ENCODE peak calls at places on chromosomes 2 and 18, in four cellular contexts. A, F, V and D are unnamed samples.

GRCh38 chr2:47014564-47015051 is 99.0 kb upstream of the MCFD2 start:
- DNase-seq in A (no peak), F (no peak), V (no peak), D (no peak)

GRCh38 chr2:55922488-55922887 is 1.1 kb downstream of the EFEMP1 start:
- DNase-seq in A (no peak), F (no peak), V (peak), D (peak)

GRCh38 chr18:40414155-40414754 is 1540.8 kb upstream of the PIK3C3 start:
- DNase-seq in A (no peak), F (no peak), V (peak), D (no peak)

GRCh38 chr2:160022162-160022561 is 40.3 kb downstream of the PLA2R1 start:
- DNase-seq in A (no peak), F (no peak), V (no peak), D (no peak)

GRCh38 chr2:164840458-164840929 is 1.1 kb downstream of the COBLL1 start:
- DNase-seq in A (peak), F (no peak), V (no peak), D (peak)

GRCh38 chr2:14552818-14553217 is 79.7 kb upstream of the LRATD1 start:
- DNase-seq in A (no peak), F (no peak), V (no peak), D (no peak)

GRCh38 chr18:31101148-31102019 is 837 bp downstream of the DSC2 start:
- DNase-seq in A (peak), F (peak), V (no peak), D (peak)

GRCh38 chr2:8125741-8126691 is 555.8 kb upstream of the ID2 start:
- DNase-seq in A (no peak), F (no peak), V (no peak), D (no peak)

GRCh38 chr2:8515864-8516533 is 165.9 kb upstream of the ID2 start:
- DNase-seq in A (no peak), F (no peak), V (no peak), D (no peak)

GRCh38 chr2:192286093-192286701 is 91.5 kb upstream of the TMEFF2 start:
- DNase-seq in A (no peak), F (peak), V (peak), D (peak)

GRCh38 chr2:36781907-36782635 is 85.6 kb downstream of the VIT start:
- DNase-seq in A (no peak), F (no peak), V (no peak), D (no peak)

GRCh38 chr2:31196622-31197021 is 20.7 kb downstream of the CAPN14 start:
- DNase-seq in A (no peak), F (no peak), V (no peak), D (no peak)

GRCh38 chr2:133780099-133780996 is 212.1 kb upstream of the NCKAP5 start:
- DNase-seq in A (peak), F (peak), V (peak), D (peak)

GRCh38 chr2:86062043-86062442 is 43.6 kb downstream of the POLR1A start:
- DNase-seq in A (no peak), F (no peak), V (peak), D (no peak)

GRCh38 chr2:29837925-29838324 is 83.5 kb downstream of the ALK start:
- DNase-seq in A (no peak), F (no peak), V (no peak), D (no peak)

GRCh38 chr2:133264951-133265949 is 303.0 kb downstream of the NCKAP5 start:
- DNase-seq in A (peak), F (peak), V (peak), D (peak)

GRCh38 chr2:173446722-173447121 is 92.0 kb downstream of the CDCA7 start:
- DNase-seq in A (no peak), F (no peak), V (no peak), D (no peak)

GRCh38 chr2:20641123-20641985 is 9.5 kb downstream of the HS1BP3 start:
- DNase-seq in A (no peak), F (no peak), V (peak), D (no peak)

GRCh38 chr2:239819091-239819973 is 205.8 kb downstream of the NDUFA10 start:
- DNase-seq in A (no peak), F (no peak), V (no peak), D (no peak)

GRCh38 chr18:22688877-22689496 is 244.1 kb upstream of the RBBP8 start:
- DNase-seq in A (no peak), F (no peak), V (no peak), D (no peak)

GRCh38 chr2:104856086-104856972 is 2.4 kb downstream of the POU3F3 start:
- DNase-seq in A (no peak), F (peak), V (no peak), D (peak)

GRCh38 chr2:240567137-240567871 is 980 bp upstream of the RNPEPL1 start:
- DNase-seq in A (peak), F (peak), V (no peak), D (no peak)

GRCh38 chr2:127615511-127616166 is 30.3 kb upstream of the GPR17 start:
- DNase-seq in A (no peak), F (peak), V (no peak), D (peak)

GRCh38 chr2:84283496-84283895 is 175.6 kb downstream of the SUCLG1 start:
- DNase-seq in A (no peak), F (no peak), V (no peak), D (no peak)

GRCh38 chr18:55405655-55406373 is 182.2 kb downstream of the TCF4 start:
- DNase-seq in A (peak), F (peak), V (peak), D (peak)

GRCh38 chr2:120709608-120710041 is 26.0 kb upstream of the GLI2 start:
- DNase-seq in A (no peak), F (peak), V (no peak), D (no peak)

GRCh38 chr18:23857756-23858155 is 156.8 kb upstream of the TTC39C start:
- DNase-seq in A (no peak), F (no peak), V (peak), D (no peak)

GRCh38 chr2:134536312-134536711 is 182.5 kb downstream of the TMEM163 start:
- DNase-seq in A (no peak), F (no peak), V (no peak), D (no peak)

GRCh38 chr2:176830362-176830761 is 382.2 kb upstream of the HNRNPA3 start:
- DNase-seq in A (no peak), F (peak), V (no peak), D (peak)

GRCh38 chr2:73156539-73157124 is 43.9 kb upstream of the RAB11FIP5 start:
- DNase-seq in A (peak), F (peak), V (peak), D (peak)

GRCh38 chr2:84850471-84850870 is 30.4 kb downstream of the TRABD2A start:
- DNase-seq in A (no peak), F (no peak), V (no peak), D (no peak)

DNA sequence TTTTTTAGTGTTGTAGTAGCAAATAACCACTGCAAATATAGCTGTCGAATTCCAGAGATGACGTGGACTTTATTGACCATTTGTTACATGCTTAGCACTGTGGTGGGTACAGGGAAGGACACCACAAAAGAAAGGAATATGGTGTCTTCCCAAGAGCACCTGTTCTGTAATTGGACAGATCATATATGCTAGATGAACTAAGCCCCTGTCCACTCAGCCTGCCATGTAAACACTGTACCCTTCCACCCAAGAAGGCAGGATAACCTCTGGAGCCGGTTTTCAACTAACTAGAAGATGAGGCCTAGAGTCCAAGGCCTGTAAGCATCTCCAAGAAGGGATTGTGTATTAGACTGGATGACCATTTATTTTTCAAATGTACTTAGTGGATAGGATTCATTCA is 44.1 kb downstream of the COX7A2L start:
- DNase-seq in A (no peak), F (no peak), V (no peak), D (no peak)
- H3K9ac ChIP-seq in A (no peak), F (no peak), V (no peak), D (no peak)

DNA sequence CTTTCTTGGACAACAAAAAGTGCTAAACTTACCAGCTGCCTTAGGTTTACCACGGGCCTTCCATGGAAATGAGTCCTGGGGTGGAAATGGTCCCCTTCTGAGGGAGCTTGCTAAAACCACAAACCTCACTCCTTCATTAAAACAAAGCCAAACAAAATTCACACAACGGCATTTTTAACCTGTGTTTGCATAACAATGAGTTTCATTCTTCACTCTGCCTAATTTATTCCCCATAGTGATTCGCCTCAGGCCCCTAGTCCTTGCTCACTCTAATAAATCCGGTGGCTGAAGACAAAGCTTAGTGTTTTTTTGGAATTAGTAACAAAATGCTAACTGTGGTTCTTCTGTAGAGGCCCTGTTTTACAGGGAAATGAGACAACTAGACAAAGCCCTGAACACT is 32.1 kb downstream of the LINC00305 start:
- DNase-seq in A (no peak), F (no peak), V (no peak), D (peak)
- H3K9ac ChIP-seq in A (no peak), F (no peak), V (no peak), D (no peak)

GRCh38 chr2:130819226-130819914 is 17.3 kb upstream of the ARHGEF4 start:
- DNase-seq in A (no peak), F (no peak), V (no peak), D (peak)

GRCh38 chr2:130821867-130822266 is 14.8 kb upstream of the ARHGEF4 start:
- DNase-seq in A (no peak), F (no peak), V (no peak), D (no peak)

GRCh38 chr2:130822766-130823165 is 13.9 kb upstream of the ARHGEF4 start:
- DNase-seq in A (no peak), F (no peak), V (no peak), D (no peak)

GRCh38 chr2:130818809-130819208 is 17.9 kb upstream of the ARHGEF4 start:
- DNase-seq in A (no peak), F (no peak), V (no peak), D (no peak)

DNA sequence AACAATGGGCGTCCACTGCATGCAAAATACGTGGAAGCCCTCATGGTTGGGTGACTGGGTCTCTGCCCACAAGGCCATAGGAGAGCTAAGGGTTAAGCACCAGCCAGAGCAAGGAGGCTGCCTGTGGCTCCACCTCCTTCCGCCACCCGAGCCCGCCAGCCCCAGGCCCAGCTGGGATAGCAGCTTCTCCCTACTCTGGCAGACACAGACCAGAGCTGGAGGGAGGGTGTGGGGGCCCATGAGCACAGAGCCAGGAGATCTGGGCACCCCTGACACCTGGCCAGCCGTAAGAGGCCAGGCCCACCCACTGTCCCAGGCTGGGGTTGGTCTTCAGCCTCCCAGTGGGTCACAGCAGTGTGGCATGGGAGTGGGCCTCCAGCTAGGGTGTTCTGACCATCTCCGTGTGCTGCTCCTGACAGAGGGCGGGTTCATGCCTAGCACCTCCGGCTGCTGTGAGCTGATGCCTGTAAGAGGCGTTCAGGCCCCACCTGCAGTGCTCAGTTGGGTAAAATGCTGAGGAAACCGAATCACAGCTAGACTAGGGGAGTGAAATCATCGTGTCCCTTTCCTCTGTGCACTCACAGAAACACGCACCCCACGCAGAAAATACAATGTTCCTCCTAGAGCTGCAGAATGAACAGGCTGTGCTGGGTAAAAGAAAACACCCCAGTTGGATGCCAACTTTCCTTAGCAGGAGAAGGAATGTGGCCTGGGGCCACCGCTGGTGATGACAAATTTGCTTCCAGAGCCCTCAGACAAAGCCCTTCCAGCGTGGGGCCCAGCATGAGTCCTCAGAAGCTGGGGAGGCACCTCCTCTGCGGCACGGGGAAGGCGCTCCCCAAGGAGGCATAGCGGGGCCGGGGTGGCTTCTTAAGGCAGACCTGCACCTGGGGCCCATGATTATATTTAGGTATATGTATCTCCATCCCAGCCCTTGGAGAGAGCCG is 16.5 kb upstream of the ARHGEF4 start:
- DNase-seq in A (no peak), F (peak), V (no peak), D (peak)
- H3K9ac ChIP-seq in A (no peak), F (no peak), V (no peak), D (no peak)

DNA sequence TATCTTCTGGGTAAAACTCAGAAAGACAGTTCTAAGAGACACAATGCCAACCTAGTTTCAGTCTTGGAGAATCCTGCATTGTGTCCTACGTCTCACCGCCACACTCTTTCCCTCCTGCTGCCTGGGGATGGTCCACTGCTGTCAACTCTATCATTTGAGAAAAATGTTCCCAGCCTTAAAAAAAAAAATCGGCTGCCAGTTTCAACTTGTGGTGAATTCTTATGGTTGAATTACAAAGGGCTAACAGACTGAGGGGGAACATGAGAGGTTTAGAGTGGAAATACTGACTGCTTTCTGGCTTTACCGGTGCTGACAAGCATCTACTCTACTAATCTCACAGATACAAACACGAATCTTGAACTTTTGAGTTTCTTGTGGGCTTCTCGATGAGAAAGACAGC is 73.9 kb downstream of the NAB1 start:
- DNase-seq in A (no peak), F (no peak), V (no peak), D (no peak)
- H3K9ac ChIP-seq in A (no peak), F (no peak), V (no peak), D (no peak)

DNA sequence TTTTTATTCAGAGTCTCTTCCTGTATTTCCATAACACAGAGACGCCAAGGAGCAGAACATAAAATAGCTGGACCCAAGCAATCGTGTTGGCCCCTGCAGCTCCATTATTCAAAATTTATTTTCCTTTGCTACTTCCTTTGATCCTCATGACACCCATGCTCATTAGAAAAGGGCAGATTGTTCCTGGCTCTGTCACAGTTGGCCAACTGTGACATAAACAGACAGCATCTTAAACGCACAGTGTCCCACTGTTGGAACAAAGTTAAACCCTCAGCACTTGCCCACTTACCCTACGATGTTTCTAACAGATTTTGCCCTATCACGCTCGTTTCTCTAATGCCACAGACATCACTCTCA is 35.9 kb downstream of the IL1R2 start:
- DNase-seq in A (no peak), F (no peak), V (no peak), D (no peak)
- H3K9ac ChIP-seq in A (no peak), F (peak), V (peak), D (no peak)